ENCODE peak calls at places on chromosomes 5 and 9, in seven cellular contexts. Z is astrocyte, E is H7, Q is upper lobe of right lung, T is cardiac muscle cell, C is brain microvascular endothelial cell, V is epithelial cell of proximal tubule. O is an unnamed sample.

GRCh38 chr5:14445581-14446290 is 135.9 kb upstream of the OTULINL start:
- DNase-seq in E (peak; percentile 83), Q (no peak), V (no peak), Z (peak; percentile 74), C (peak; percentile 48), T (peak; percentile 76), O (peak; percentile 83)

GRCh38 chr5:8726383-8727036 is 819.4 kb downstream of the SEMA5A start:
- DNase-seq in Z (no peak), Q (no peak), C (no peak), V (no peak), E (no peak), T (no peak), O (no peak)

GRCh38 chr5:2658421-2658820 is 93.1 kb downstream of the IRX2 start:
- DNase-seq in Z (peak; percentile 95), T (no peak), C (no peak), E (no peak), Q (no peak), V (no peak), O (no peak)

GRCh38 chr5:139652788-139653241 is 4.7 kb downstream of the CXXC5 start:
- DNase-seq in E (no peak), Q (no peak), C (peak; percentile 74), V (no peak), T (no peak), Z (no peak), O (no peak)

GRCh38 chr5:161167001-161167765 is 315.2 kb upstream of the ATP10B start:
- DNase-seq in Z (no peak), V (no peak), Q (no peak), C (no peak), T (no peak), E (no peak), O (peak; percentile 19)

GRCh38 chr9:92176068-92176799 is 61.0 kb upstream of the SPTLC1 start:
- DNase-seq in Q (no peak), V (no peak), T (no peak), Z (no peak), C (no peak), E (peak; percentile 77), O (no peak)

GRCh38 chr9:38117646-38118045 is 48.6 kb upstream of the SHB start:
- DNase-seq in Q (peak; percentile 52), T (no peak), E (no peak), V (no peak), C (no peak), Z (no peak), O (no peak)

GRCh38 chr9:98442541-98442940 is 187.1 kb upstream of the TBC1D2 start:
- DNase-seq in Z (peak; percentile 34), Q (no peak), V (no peak), T (no peak), C (no peak), E (no peak), O (no peak)

GRCh38 chr5:161765611-161766010 is 80.1 kb downstream of the GABRA6 start:
- DNase-seq in V (no peak), E (no peak), T (no peak), C (no peak), Q (no peak), Z (no peak), O (no peak)

GRCh38 chr5:139374909-139375308 is 8.2 kb downstream of the SLC23A1 start:
- DNase-seq in E (peak; percentile 36), V (no peak), T (no peak), Q (peak; percentile 18), Z (no peak), C (no peak), O (no peak)

GRCh38 chr9:3865373-3865772 is 339.6 kb upstream of the RFX3 start:
- DNase-seq in V (no peak), T (peak; percentile 35), Z (peak; percentile 69), C (no peak), E (no peak), Q (no peak), O (no peak)

GRCh38 chr5:54912021-54912420 is 73.4 kb downstream of the ESM1 start:
- DNase-seq in C (no peak), V (no peak), Q (no peak), E (no peak), T (no peak), Z (no peak), O (no peak)

GRCh38 chr9:86943223-86943870 is 4.0 kb downstream of the GAS1 start:
- DNase-seq in E (no peak), T (peak; percentile 87), Z (no peak), C (no peak), V (no peak), Q (no peak), O (peak; percentile 67)
- H3K4me3 ChIP-seq in E (no peak overlapping the region), T (no peak overlapping the region), Z (no peak overlapping the region), C (no peak overlapping the region), V (no peak overlapping the region), Q (no peak overlapping the region), O (no peak overlapping the region)

GRCh38 chr5:138273834-138274188 is 610 bp downstream of the GFRA3 start:
- DNase-seq in E (no peak), T (no peak), V (no peak), C (no peak), Z (no peak), Q (no peak), O (no peak)
- H3K4me3 ChIP-seq in E (peak overlapping the region; percentile 51), T (peak overlapping the region; percentile 42), V (peak overlapping the region; percentile 37), C (peak overlapping the region; percentile 47), Z (peak overlapping the region; percentile 22), Q (peak overlapping the region; percentile 45), O (no peak overlapping the region)

GRCh38 chr9:17905356-17906203 is 326.7 kb downstream of the SH3GL2 start:
- DNase-seq in C (no peak), Z (no peak), Q (no peak), T (peak; percentile 6), E (peak; percentile 13), V (no peak), O (no peak)

GRCh38 chr9:17900604-17901003 is 321.7 kb downstream of the SH3GL2 start:
- DNase-seq in Q (no peak), C (no peak), T (peak; percentile 6), V (no peak), Z (no peak), E (no peak), O (no peak)

GRCh38 chr9:17906841-17907779 is 328.2 kb downstream of the SH3GL2 start:
- DNase-seq in V (no peak), E (peak; percentile 74), T (peak; percentile 7), Q (no peak), C (no peak), Z (no peak), O (no peak)

GRCh38 chr9:17907780-17908513 is 329.1 kb downstream of the SH3GL2 start:
- DNase-seq in C (no peak), Z (no peak), E (no peak), V (no peak), Q (no peak), T (peak; percentile 64), O (no peak)

DNA sequence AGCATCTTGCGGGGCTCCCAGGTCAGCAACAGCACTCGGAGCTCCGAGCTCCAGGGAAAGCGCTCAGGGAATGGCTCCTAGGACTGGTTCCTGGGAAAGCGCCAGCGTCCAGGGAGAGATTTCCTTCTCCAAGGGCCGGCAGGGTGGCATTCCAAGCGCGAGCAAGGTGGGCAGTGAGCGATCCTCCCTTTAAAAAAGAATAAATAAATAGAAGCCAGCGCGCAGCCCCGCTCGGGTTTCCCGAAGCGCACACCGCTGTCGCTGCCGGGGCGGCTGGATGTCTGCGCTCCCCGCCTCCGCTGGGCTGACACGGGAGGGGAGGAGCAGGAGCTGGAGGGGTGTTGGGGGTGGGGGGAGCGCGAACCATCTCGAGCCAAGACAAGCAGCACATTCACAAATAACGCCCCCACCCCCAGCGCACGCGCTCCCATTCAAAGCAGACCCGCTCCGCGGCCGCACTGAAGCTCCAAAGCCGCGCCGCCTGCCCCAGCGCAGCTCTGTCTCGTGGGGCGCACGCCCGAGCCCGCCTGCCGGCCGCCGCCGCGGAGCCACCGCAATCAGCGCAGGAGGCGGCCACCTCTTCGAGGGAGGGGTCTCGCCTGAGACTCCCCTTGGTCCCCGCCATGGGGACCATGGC is 327.5 kb downstream of the SH3GL2 start:
- DNase-seq in V (no peak), Z (no peak), T (peak; percentile 27), C (no peak), E (peak; percentile 77), Q (peak; percentile 64), O (no peak)
- H3K4me3 ChIP-seq in V (no peak overlapping the region), Z (peak overlapping the region; percentile 10), T (peak overlapping the region; percentile 38), C (no peak overlapping the region), E (peak overlapping the region; percentile 49), Q (peak overlapping the region; percentile 28), O (no peak overlapping the region)

DNA sequence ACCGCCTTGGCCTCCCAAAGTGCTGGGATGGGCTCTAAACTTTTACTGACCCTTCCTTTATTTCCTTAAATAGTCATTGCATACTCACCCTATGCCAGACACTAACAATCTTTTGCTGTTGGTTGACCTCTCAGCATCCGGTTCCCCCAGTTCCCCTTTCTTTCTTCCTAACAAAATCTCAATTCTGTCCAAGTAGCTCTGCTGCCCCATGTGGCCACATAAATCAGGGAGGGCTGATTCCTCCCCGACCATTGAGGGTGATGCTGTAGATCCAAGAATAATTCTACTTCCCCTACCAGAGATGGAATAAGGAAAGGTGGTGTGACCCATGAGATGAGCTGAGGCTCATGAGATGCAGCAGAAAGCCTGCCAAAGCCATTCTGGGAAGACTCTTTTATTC is 315.3 kb upstream of the MSX2 start:
- DNase-seq in T (no peak), V (no peak), Z (no peak), C (no peak), E (no peak), Q (no peak), O (no peak)
- H3K4me3 ChIP-seq in T (no peak overlapping the region), V (no peak overlapping the region), Z (no peak overlapping the region), C (no peak overlapping the region), E (no peak overlapping the region), Q (no peak overlapping the region), O (no peak overlapping the region)

GRCh38 chr9:2623866-2624682 is 2.5 kb downstream of the VLDLR start:
- DNase-seq in E (peak; percentile 19), C (no peak), Q (no peak), T (no peak), Z (no peak), V (no peak), O (no peak)
- H3K4me3 ChIP-seq in E (peak overlapping the region; percentile 84), C (no peak overlapping the region), Q (peak overlapping the region; percentile 78), T (peak overlapping the region; percentile 59), Z (no peak overlapping the region), V (peak overlapping the region; percentile 91), O (no peak overlapping the region)

DNA sequence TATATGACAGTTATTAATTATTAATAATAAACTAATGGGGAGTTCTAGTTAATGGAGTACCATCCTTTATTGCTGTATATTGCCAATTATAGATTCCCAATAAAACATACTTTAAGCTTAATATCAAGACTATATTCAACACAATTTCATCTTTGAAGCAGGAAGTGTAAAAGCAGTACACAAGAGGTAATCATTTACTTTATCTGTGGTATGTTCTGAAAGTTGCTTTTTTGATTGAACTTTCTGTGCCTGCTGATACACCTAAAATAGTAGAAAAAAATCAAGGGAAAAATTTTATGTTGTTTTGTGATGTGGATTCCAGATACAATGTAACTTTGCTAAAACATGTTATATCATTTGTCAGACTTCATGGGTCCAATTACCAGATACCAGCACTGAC is 58.0 kb downstream of the ACO1 start:
- DNase-seq in E (no peak), Z (no peak), C (no peak), T (no peak), V (no peak), Q (no peak), O (no peak)
- H3K4me3 ChIP-seq in E (no peak overlapping the region), Z (no peak overlapping the region), C (no peak overlapping the region), T (no peak overlapping the region), V (no peak overlapping the region), Q (no peak overlapping the region), O (no peak overlapping the region)

O was measured in LNCaP clone FGC.